ENCODE peak calls at places on chromosome 21, in seven cellular contexts. One of them, this sample, is unnamed.

GRCh38 chr21:42615924-42616323 is 37.5 kb upstream of the PDE9A start:
- DNase-seq in epithelial cell of esophagus: no peak
- DNase-seq in activated gamma-delta T cell treated with Interleukin-2 at 50 U/mL for 16 hours: no peak
- DNase-seq in neural crest cell: no peak
- DNase-seq in NCI-H2081: no peak
- DNase-seq in GM04503: no peak
- DNase-seq in WERI-Rb-1: no peak
- DNase-seq in this sample: no peak

GRCh38 chr21:45363921-45364463 is 41.0 kb upstream of the COL18A1 start:
- DNase-seq in NCI-H2081: no peak
- DNase-seq in WERI-Rb-1: no peak
- DNase-seq in GM04503: peak
- DNase-seq in epithelial cell of esophagus: peak
- DNase-seq in neural crest cell: no peak
- DNase-seq in activated gamma-delta T cell treated with Interleukin-2 at 50 U/mL for 16 hours: no peak
- DNase-seq in this sample: peak

GRCh38 chr21:25790122-25790951 is 55.6 kb downstream of the GABPA start:
- DNase-seq in WERI-Rb-1: no peak
- DNase-seq in epithelial cell of esophagus: peak
- DNase-seq in NCI-H2081: peak
- DNase-seq in GM04503: no peak
- DNase-seq in neural crest cell: no peak
- DNase-seq in activated gamma-delta T cell treated with Interleukin-2 at 50 U/mL for 16 hours: no peak
- DNase-seq in this sample: peak

GRCh38 chr21:18608226-18608625 is 204.6 kb upstream of the TMPRSS15 start:
- DNase-seq in activated gamma-delta T cell treated with Interleukin-2 at 50 U/mL for 16 hours: no peak
- DNase-seq in NCI-H2081: peak
- DNase-seq in GM04503: no peak
- DNase-seq in epithelial cell of esophagus: no peak
- DNase-seq in neural crest cell: no peak
- DNase-seq in WERI-Rb-1: no peak
- DNase-seq in this sample: no peak

GRCh38 chr21:46108827-46109226 is 10.9 kb downstream of the COL6A2 start:
- DNase-seq in GM04503: no peak
- DNase-seq in neural crest cell: no peak
- DNase-seq in NCI-H2081: no peak
- DNase-seq in epithelial cell of esophagus: no peak
- DNase-seq in WERI-Rb-1: no peak
- DNase-seq in activated gamma-delta T cell treated with Interleukin-2 at 50 U/mL for 16 hours: peak
- DNase-seq in this sample: no peak

GRCh38 chr21:38567577-38568360 is 69.5 kb upstream of the ERG start:
- DNase-seq in activated gamma-delta T cell treated with Interleukin-2 at 50 U/mL for 16 hours: no peak
- DNase-seq in WERI-Rb-1: peak
- DNase-seq in epithelial cell of esophagus: peak
- DNase-seq in NCI-H2081: no peak
- DNase-seq in neural crest cell: no peak
- DNase-seq in GM04503: peak
- DNase-seq in this sample: no peak

GRCh38 chr21:18893411-18893810 is 489.8 kb upstream of the TMPRSS15 start:
- DNase-seq in epithelial cell of esophagus: no peak
- DNase-seq in activated gamma-delta T cell treated with Interleukin-2 at 50 U/mL for 16 hours: no peak
- DNase-seq in neural crest cell: no peak
- DNase-seq in WERI-Rb-1: no peak
- DNase-seq in NCI-H2081: no peak
- DNase-seq in GM04503: no peak
- DNase-seq in this sample: no peak

GRCh38 chr21:16709866-16710550 is 802.8 kb upstream of the CXADR start:
- DNase-seq in NCI-H2081: no peak
- DNase-seq in neural crest cell: no peak
- DNase-seq in epithelial cell of esophagus: no peak
- DNase-seq in activated gamma-delta T cell treated with Interleukin-2 at 50 U/mL for 16 hours: no peak
- DNase-seq in WERI-Rb-1: no peak
- DNase-seq in GM04503: peak
- DNase-seq in this sample: no peak

GRCh38 chr21:35559128-35559831 is 501.0 kb downstream of the SETD4 start:
- DNase-seq in neural crest cell: no peak
- DNase-seq in GM04503: peak
- DNase-seq in WERI-Rb-1: no peak
- DNase-seq in NCI-H2081: no peak
- DNase-seq in epithelial cell of esophagus: peak
- DNase-seq in activated gamma-delta T cell treated with Interleukin-2 at 50 U/mL for 16 hours: no peak
- DNase-seq in this sample: no peak

GRCh38 chr21:43956667-43957030 is 55.5 kb upstream of the TRAPPC10 start:
- DNase-seq in NCI-H2081: no peak
- DNase-seq in epithelial cell of esophagus: no peak
- DNase-seq in activated gamma-delta T cell treated with Interleukin-2 at 50 U/mL for 16 hours: no peak
- DNase-seq in WERI-Rb-1: no peak
- DNase-seq in neural crest cell: no peak
- DNase-seq in GM04503: no peak
- DNase-seq in this sample: no peak

GRCh38 chr21:45887121-45887611 is 94.4 kb upstream of the COL6A1 start:
- DNase-seq in NCI-H2081: peak
- DNase-seq in WERI-Rb-1: no peak
- DNase-seq in activated gamma-delta T cell treated with Interleukin-2 at 50 U/mL for 16 hours: no peak
- DNase-seq in GM04503: peak
- DNase-seq in epithelial cell of esophagus: no peak
- DNase-seq in neural crest cell: no peak
- DNase-seq in this sample: no peak

GRCh38 chr21:15520811-15521643 is 208.8 kb upstream of the USP25 start:
- DNase-seq in GM04503: no peak
- DNase-seq in neural crest cell: no peak
- DNase-seq in NCI-H2081: no peak
- DNase-seq in activated gamma-delta T cell treated with Interleukin-2 at 50 U/mL for 16 hours: no peak
- DNase-seq in WERI-Rb-1: no peak
- DNase-seq in epithelial cell of esophagus: no peak
- DNase-seq in this sample: no peak

GRCh38 chr21:36069713-36070573 is at the start of gene CBR1:
- DNase-seq in WERI-Rb-1: peak
- DNase-seq in GM04503: peak
- DNase-seq in activated gamma-delta T cell treated with Interleukin-2 at 50 U/mL for 16 hours: peak
- DNase-seq in NCI-H2081: peak
- DNase-seq in neural crest cell: no peak
- DNase-seq in epithelial cell of esophagus: peak
- DNase-seq in this sample: peak

GRCh38 chr21:43190544-43191340 is 21.9 kb downstream of the CRYAA start:
- DNase-seq in GM04503: no peak
- DNase-seq in NCI-H2081: no peak
- DNase-seq in neural crest cell: no peak
- DNase-seq in epithelial cell of esophagus: no peak
- DNase-seq in activated gamma-delta T cell treated with Interleukin-2 at 50 U/mL for 16 hours: no peak
- DNase-seq in WERI-Rb-1: peak
- DNase-seq in this sample: no peak

GRCh38 chr21:32096411-32096810 is 182.4 kb downstream of the MIS18A start:
- DNase-seq in GM04503: no peak
- DNase-seq in epithelial cell of esophagus: no peak
- DNase-seq in WERI-Rb-1: peak
- DNase-seq in NCI-H2081: peak
- DNase-seq in neural crest cell: peak
- DNase-seq in activated gamma-delta T cell treated with Interleukin-2 at 50 U/mL for 16 hours: no peak
- DNase-seq in this sample: no peak

GRCh38 chr21:14482165-14482564 is 64.0 kb downstream of the SAMSN1 start:
- DNase-seq in WERI-Rb-1: no peak
- DNase-seq in GM04503: no peak
- DNase-seq in NCI-H2081: no peak
- DNase-seq in epithelial cell of esophagus: no peak
- DNase-seq in neural crest cell: no peak
- DNase-seq in activated gamma-delta T cell treated with Interleukin-2 at 50 U/mL for 16 hours: no peak
- DNase-seq in this sample: no peak

GRCh38 chr21:29181799-29182470 is 51.5 kb downstream of the MAP3K7CL start:
- DNase-seq in GM04503: peak
- DNase-seq in activated gamma-delta T cell treated with Interleukin-2 at 50 U/mL for 16 hours: no peak
- DNase-seq in WERI-Rb-1: no peak
- DNase-seq in epithelial cell of esophagus: peak
- DNase-seq in NCI-H2081: no peak
- DNase-seq in neural crest cell: no peak
- DNase-seq in this sample: peak

GRCh38 chr21:33308586-33309490 is 15.9 kb upstream of the IFNAR1 start:
- DNase-seq in GM04503: no peak
- DNase-seq in NCI-H2081: no peak
- DNase-seq in epithelial cell of esophagus: peak
- DNase-seq in WERI-Rb-1: no peak
- DNase-seq in activated gamma-delta T cell treated with Interleukin-2 at 50 U/mL for 16 hours: no peak
- DNase-seq in neural crest cell: no peak
- DNase-seq in this sample: peak

GRCh38 chr21:41759214-41759840 is 7.5 kb downstream of the RIPK4 start:
- DNase-seq in WERI-Rb-1: no peak
- DNase-seq in neural crest cell: no peak
- DNase-seq in activated gamma-delta T cell treated with Interleukin-2 at 50 U/mL for 16 hours: no peak
- DNase-seq in NCI-H2081: no peak
- DNase-seq in epithelial cell of esophagus: peak
- DNase-seq in GM04503: no peak
- DNase-seq in this sample: no peak

GRCh38 chr21:27346041-27346448 is 379.2 kb upstream of the ADAMTS5 start:
- DNase-seq in GM04503: no peak
- DNase-seq in neural crest cell: no peak
- DNase-seq in NCI-H2081: no peak
- DNase-seq in activated gamma-delta T cell treated with Interleukin-2 at 50 U/mL for 16 hours: no peak
- DNase-seq in epithelial cell of esophagus: peak
- DNase-seq in WERI-Rb-1: no peak
- DNase-seq in this sample: no peak

GRCh38 chr21:17050646-17051045 is 462.2 kb upstream of the CXADR start:
- DNase-seq in activated gamma-delta T cell treated with Interleukin-2 at 50 U/mL for 16 hours: no peak
- DNase-seq in GM04503: no peak
- DNase-seq in neural crest cell: no peak
- DNase-seq in WERI-Rb-1: no peak
- DNase-seq in epithelial cell of esophagus: no peak
- DNase-seq in NCI-H2081: no peak
- DNase-seq in this sample: peak

GRCh38 chr21:41388259-41388658 is 26.4 kb downstream of the MX2 start:
- DNase-seq in GM04503: no peak
- DNase-seq in NCI-H2081: no peak
- DNase-seq in WERI-Rb-1: no peak
- DNase-seq in neural crest cell: no peak
- DNase-seq in epithelial cell of esophagus: no peak
- DNase-seq in activated gamma-delta T cell treated with Interleukin-2 at 50 U/mL for 16 hours: no peak
- DNase-seq in this sample: no peak

GRCh38 chr21:44955141-44955802 is 15.4 kb downstream of the SLX9 start:
- DNase-seq in neural crest cell: no peak
- DNase-seq in epithelial cell of esophagus: no peak
- DNase-seq in GM04503: no peak
- DNase-seq in NCI-H2081: no peak
- DNase-seq in activated gamma-delta T cell treated with Interleukin-2 at 50 U/mL for 16 hours: no peak
- DNase-seq in WERI-Rb-1: no peak
- DNase-seq in this sample: no peak